ENCODE peak calls at places on chromosomes 3 and 15, in seven cellular contexts. O, B, Z, N, L, E and S are unnamed samples.

GRCh38 chr3:50658416-50658815 is 16.3 kb upstream of the DOCK3 start:
- DNase-seq in O (no peak), B (no peak), Z (no peak), N (no peak), L (no peak), E (no peak), S (no peak)

GRCh38 chr3:38003371-38003816 is 12.8 kb downstream of the VILL start:
- DNase-seq in O (peak), B (peak), Z (peak), N (peak), L (no peak), E (peak), S (peak)

GRCh38 chr15:83380682-83381081 is 66.5 kb upstream of the SH3GL3 start:
- DNase-seq in O (no peak), B (no peak), Z (peak), N (no peak), L (peak), E (peak), S (no peak)

GRCh38 chr15:73601449-73602425 is 31.5 kb downstream of the NPTN start:
- DNase-seq in O (no peak), B (no peak), Z (peak), N (no peak), L (peak), E (peak), S (no peak)

GRCh38 chr3:155093261-155093660 is 13.1 kb downstream of the MME start:
- DNase-seq in O (no peak), B (no peak), Z (no peak), N (no peak), L (no peak), E (no peak), S (no peak)

GRCh38 chr3:124837065-124837464 is 50.1 kb downstream of the ITGB5 start:
- DNase-seq in O (no peak), B (no peak), Z (no peak), N (no peak), L (no peak), E (no peak), S (no peak)

GRCh38 chr3:142278451-142278850 is 53.1 kb upstream of the GK5 start:
- DNase-seq in O (no peak), B (no peak), Z (no peak), N (no peak), L (no peak), E (no peak), S (no peak)

GRCh38 chr15:66872394-66872793 is 170.4 kb downstream of the SMAD6 start:
- DNase-seq in O (no peak), B (no peak), Z (no peak), N (no peak), L (no peak), E (no peak), S (no peak)

GRCh38 chr3:69294014-69294771 is 91.7 kb downstream of the FRMD4B start:
- DNase-seq in O (no peak), B (no peak), Z (no peak), N (no peak), L (peak), E (peak), S (no peak)

GRCh38 chr3:53881691-53882593 is at the start of gene ACTR8:
- DNase-seq in O (peak), B (peak), Z (peak), N (peak), L (peak), E (peak), S (peak)

GRCh38 chr3:29240248-29240647 is 40.6 kb upstream of the RBMS3 start:
- DNase-seq in O (no peak), B (no peak), Z (no peak), N (no peak), L (no peak), E (peak), S (no peak)

GRCh38 chr15:74983725-74984231 is 11.6 kb upstream of the SCAMP5 start:
- DNase-seq in O (no peak), B (no peak), Z (no peak), N (no peak), L (peak), E (peak), S (no peak)

GRCh38 chr3:120348065-120348980 is 831 bp downstream of the LRRC58 start:
- DNase-seq in O (peak), B (no peak), Z (no peak), N (no peak), L (no peak), E (no peak), S (no peak)

GRCh38 chr3:4797201-4797600 is 182.0 kb upstream of the BHLHE40 start:
- DNase-seq in O (no peak), B (no peak), Z (no peak), N (no peak), L (no peak), E (no peak), S (no peak)

GRCh38 chr3:72255191-72255590 is 470.2 kb upstream of the PROK2 start:
- DNase-seq in O (peak), B (no peak), Z (no peak), N (no peak), L (no peak), E (no peak), S (no peak)

GRCh38 chr3:159175391-159175725 is 373.5 kb downstream of the MFSD1 start:
- DNase-seq in O (no peak), B (no peak), Z (no peak), N (no peak), L (no peak), E (no peak), S (no peak)

GRCh38 chr3:110193114-110193513 is 855.8 kb upstream of the DPPA4 start:
- DNase-seq in O (no peak), B (no peak), Z (no peak), N (no peak), L (no peak), E (no peak), S (no peak)

GRCh38 chr15:58247803-58248503 is 109.8 kb downstream of the AQP9 start:
- DNase-seq in O (peak), B (no peak), Z (peak), N (no peak), L (no peak), E (no peak), S (no peak)

GRCh38 chr3:181687190-181687589 is 24.5 kb upstream of the SOX2 start:
- DNase-seq in O (no peak), B (no peak), Z (no peak), N (no peak), L (no peak), E (no peak), S (no peak)

GRCh38 chr3:127535106-127535785 is 55.3 kb downstream of the TPRA1 start:
- DNase-seq in O (no peak), B (no peak), Z (no peak), N (no peak), L (no peak), E (no peak), S (no peak)

GRCh38 chr3:186515115-186515514 is 29.1 kb downstream of the CRYGS start:
- DNase-seq in O (no peak), B (no peak), Z (no peak), N (no peak), L (no peak), E (no peak), S (no peak)

GRCh38 chr15:90703455-90703854 is 13.7 kb upstream of the BLM start:
- DNase-seq in O (no peak), B (no peak), Z (no peak), N (no peak), L (no peak), E (no peak), S (no peak)

GRCh38 chr3:165339753-165340152 is 143.6 kb upstream of the SLITRK3 start:
- DNase-seq in O (no peak), B (no peak), Z (no peak), N (no peak), L (no peak), E (peak), S (no peak)
- TF ChIP-seq CTCF in O (no peak), B (peak), Z (peak), N (no peak), L (peak), E (peak), S (no peak)

GRCh38 chr3:134453631-134454030 is 32.2 kb downstream of the ANAPC13 start:
- DNase-seq in O (no peak), B (no peak), Z (no peak), N (no peak), L (no peak), E (peak), S (no peak)
- TF ChIP-seq CTCF in O (no peak), B (no peak), Z (peak), N (no peak), L (no peak), E (no peak), S (no peak)

GRCh38 chr3:17333446-17333845 is 409.0 kb downstream of the TBC1D5 start:
- DNase-seq in O (no peak), B (no peak), Z (no peak), N (no peak), L (no peak), E (no peak), S (no peak)
- TF ChIP-seq CTCF in O (no peak), B (no peak), Z (no peak), N (no peak), L (no peak), E (no peak), S (no peak)

GRCh38 chr3:117171124-117171523 is 461.5 kb downstream of the TUSC7 start:
- DNase-seq in O (no peak), B (no peak), Z (no peak), N (no peak), L (no peak), E (no peak), S (no peak)
- TF ChIP-seq CTCF in O (no peak), B (no peak), Z (no peak), N (no peak), L (no peak), E (no peak), S (no peak)

DNA sequence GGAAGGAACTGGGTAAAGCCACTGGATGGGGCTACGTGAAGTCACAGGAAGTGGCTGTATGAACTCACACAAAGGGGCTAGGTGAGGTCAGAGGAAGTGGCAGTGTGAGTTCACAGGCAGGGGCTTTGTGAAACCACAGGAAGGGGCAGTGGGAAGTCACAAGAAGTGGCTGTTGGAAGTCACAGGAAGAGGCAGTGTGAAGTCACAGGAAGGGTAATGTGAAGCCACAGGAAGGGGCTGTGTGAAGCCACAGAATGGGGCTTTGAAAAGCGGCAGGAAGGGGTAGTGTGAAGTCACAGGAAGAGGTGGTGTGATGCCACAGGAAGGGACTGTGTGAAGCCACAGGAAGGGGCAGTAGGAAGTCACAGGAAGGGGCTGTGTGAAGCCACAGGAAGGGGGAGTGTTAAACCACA is 34.6 kb downstream of the GASK1A start:
- DNase-seq in O (peak), B (no peak), Z (no peak), N (no peak), L (no peak), E (no peak), S (no peak)
- TF ChIP-seq CTCF in O (no peak), B (no peak), Z (no peak), N (no peak), L (no peak), E (no peak), S (no peak)

DNA sequence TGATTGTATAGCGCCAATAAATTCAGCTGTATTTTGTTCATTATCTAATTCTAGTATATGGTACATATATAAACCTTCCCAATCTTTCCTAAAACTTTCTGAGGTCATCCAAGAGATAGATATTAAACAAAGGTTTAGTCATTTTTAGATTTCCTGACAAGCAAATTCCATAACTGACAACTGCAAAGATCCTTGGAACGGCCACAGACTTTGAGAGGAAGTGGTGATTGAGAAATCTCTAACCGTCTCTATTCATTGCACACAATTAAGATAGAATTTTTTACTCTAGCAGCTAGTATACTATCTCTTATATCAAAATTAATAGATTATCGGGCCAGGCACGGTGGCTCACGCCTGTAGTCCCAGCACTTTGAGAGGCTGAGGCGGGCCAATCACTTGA is 4.7 kb downstream of the CSNK1G1 start:
- DNase-seq in O (no peak), B (no peak), Z (no peak), N (no peak), L (no peak), E (no peak), S (no peak)
- TF ChIP-seq CTCF in O (no peak), B (no peak), Z (no peak), N (no peak), L (no peak), E (no peak), S (no peak)